ENCODE peak calls at places on chromosomes 12 and 14, in seven cellular contexts. C, Q, B, N, F, P and O are unnamed samples.

GRCh38 chr12:92717202-92717601 is 14.4 kb downstream of the PLEKHG7 start:
- DNase-seq in C (no peak), Q (no peak), B (no peak), N (peak), F (no peak), P (no peak), O (no peak)

GRCh38 chr12:62268956-62269355 is 8.8 kb downstream of the USP15 start:
- DNase-seq in C (no peak), Q (no peak), B (no peak), N (no peak), F (no peak), P (no peak), O (no peak)

GRCh38 chr14:98633380-98633779 is 638.6 kb downstream of the BCL11B start:
- DNase-seq in C (no peak), Q (no peak), B (no peak), N (no peak), F (no peak), P (no peak), O (no peak)

GRCh38 chr14:56005580-56006053 is 112.6 kb upstream of the PELI2 start:
- DNase-seq in C (no peak), Q (no peak), B (no peak), N (no peak), F (no peak), P (no peak), O (no peak)

GRCh38 chr12:19158909-19159308 is 29.4 kb downstream of the PLEKHA5 start:
- DNase-seq in C (no peak), Q (no peak), B (no peak), N (no peak), F (no peak), P (no peak), O (no peak)

GRCh38 chr12:128761305-128761880 is 62.4 kb downstream of the SLC15A4 start:
- DNase-seq in C (no peak), Q (no peak), B (no peak), N (no peak), F (no peak), P (no peak), O (no peak)

GRCh38 chr12:128323115-128323514 is 56.1 kb downstream of the TMEM132C start:
- DNase-seq in C (no peak), Q (no peak), B (no peak), N (no peak), F (no peak), P (no peak), O (no peak)

GRCh38 chr12:100666588-100666987 is 93.1 kb downstream of the GAS2L3 start:
- DNase-seq in C (no peak), Q (no peak), B (no peak), N (no peak), F (no peak), P (no peak), O (no peak)

GRCh38 chr12:72610854-72611358 is 338.7 kb downstream of the TRHDE start:
- DNase-seq in C (no peak), Q (no peak), B (no peak), N (no peak), F (no peak), P (no peak), O (no peak)

GRCh38 chr12:89542912-89543592 is 17.2 kb upstream of the POC1B start:
- DNase-seq in C (peak), Q (peak), B (no peak), N (peak), F (peak), P (peak), O (peak)

GRCh38 chr12:11758087-11758837 is 108.8 kb downstream of the ETV6 start:
- DNase-seq in C (no peak), Q (no peak), B (no peak), N (no peak), F (no peak), P (no peak), O (no peak)

GRCh38 chr14:88829188-88829587 is 4.7 kb downstream of the TTC8 start:
- DNase-seq in C (no peak), Q (no peak), B (no peak), N (no peak), F (no peak), P (no peak), O (no peak)

GRCh38 chr12:12901158-12901791 is 9.9 kb downstream of the GPRC5A start:
- DNase-seq in C (no peak), Q (peak), B (peak), N (peak), F (no peak), P (peak), O (no peak)

GRCh38 chr14:75845136-75845804 is 136.5 kb downstream of the TGFB3 start:
- DNase-seq in C (no peak), Q (no peak), B (no peak), N (no peak), F (no peak), P (no peak), O (no peak)

GRCh38 chr12:49598527-49598926 is 6.9 kb downstream of the FAM186B start:
- DNase-seq in C (no peak), Q (no peak), B (no peak), N (no peak), F (no peak), P (no peak), O (no peak)

GRCh38 chr14:81144811-81145598 is 75.8 kb downstream of the GTF2A1 start:
- DNase-seq in C (no peak), Q (no peak), B (no peak), N (no peak), F (no peak), P (no peak), O (no peak)

GRCh38 chr12:6833189-6833890 is 5.1 kb downstream of the P3H3 start:
- DNase-seq in C (no peak), Q (no peak), B (no peak), N (no peak), F (no peak), P (no peak), O (no peak)

GRCh38 chr12:49041881-49042484 is 18.6 kb downstream of the KMT2D start:
- DNase-seq in C (no peak), Q (no peak), B (no peak), N (no peak), F (no peak), P (no peak), O (no peak)

GRCh38 chr12:56677680-56678079 is 10.4 kb downstream of the PTGES3 start:
- DNase-seq in C (no peak), Q (no peak), B (no peak), N (no peak), F (peak), P (no peak), O (peak)

GRCh38 chr12:111314949-111315539 is 53.9 kb downstream of the PHETA1 start:
- DNase-seq in C (no peak), Q (no peak), B (no peak), N (no peak), F (no peak), P (no peak), O (no peak)

GRCh38 chr12:131089526-131090253 is 136.0 kb downstream of the ADGRD1 start:
- DNase-seq in C (no peak), Q (no peak), B (peak), N (no peak), F (no peak), P (peak), O (no peak)

GRCh38 chr14:97641827-97642226 is 844.6 kb downstream of the VRK1 start:
- DNase-seq in C (no peak), Q (no peak), B (peak), N (no peak), F (no peak), P (peak), O (no peak)

DNA sequence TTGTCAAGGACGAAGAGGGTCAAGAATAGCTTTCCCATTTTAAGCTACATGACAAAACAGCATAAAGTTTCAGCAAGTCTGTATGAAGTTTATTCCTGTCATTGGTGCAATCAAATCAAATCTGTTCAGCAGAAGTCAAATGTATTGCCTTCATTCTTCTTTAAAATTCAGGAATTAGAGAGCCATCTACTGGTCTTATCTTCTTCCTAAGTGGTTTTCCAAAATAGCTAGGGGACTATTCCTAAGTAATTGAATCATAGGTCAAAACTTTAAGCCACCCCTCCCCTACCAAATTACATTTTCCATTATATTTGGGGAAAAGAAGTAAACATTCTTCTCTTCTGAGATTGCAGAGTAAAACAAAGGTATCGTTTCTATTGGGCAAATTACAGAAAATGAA is 990.2 kb downstream of the GALC start:
- DNase-seq in C (no peak), Q (no peak), B (no peak), N (no peak), F (no peak), P (no peak), O (no peak)
- TF ChIP-seq CTCF in C (no peak), Q (no peak), B (no peak), N (no peak), F (no peak), P (no peak), O (no peak)

GRCh38 chr12:188910-189621 is 24.9 kb downstream of the SLC6A12 start:
- DNase-seq in C (peak), Q (peak), B (no peak), N (peak), F (peak), P (peak), O (peak)
- TF ChIP-seq CTCF in C (peak), Q (peak), B (no peak), N (peak), F (peak), P (peak), O (peak)

GRCh38 chr14:74207943-74208342 is 31.3 kb upstream of the VSX2 start:
- DNase-seq in C (no peak), Q (no peak), B (no peak), N (no peak), F (no peak), P (no peak), O (no peak)
- TF ChIP-seq CTCF in C (no peak), Q (no peak), B (no peak), N (no peak), F (peak), P (no peak), O (no peak)

GRCh38 chr12:129863938-129864337 is 39.9 kb downstream of the TMEM132D start:
- DNase-seq in C (no peak), Q (no peak), B (no peak), N (no peak), F (no peak), P (no peak), O (no peak)
- TF ChIP-seq CTCF in C (no peak), Q (no peak), B (no peak), N (no peak), F (no peak), P (no peak), O (no peak)

GRCh38 chr14:90815817-90816662 is at the start of gene TTC7B:
- DNase-seq in C (no peak), Q (peak), B (no peak), N (peak), F (peak), P (peak), O (peak)
- TF ChIP-seq CTCF in C (no peak), Q (peak), B (no peak), N (peak), F (peak), P (peak), O (peak)

DNA sequence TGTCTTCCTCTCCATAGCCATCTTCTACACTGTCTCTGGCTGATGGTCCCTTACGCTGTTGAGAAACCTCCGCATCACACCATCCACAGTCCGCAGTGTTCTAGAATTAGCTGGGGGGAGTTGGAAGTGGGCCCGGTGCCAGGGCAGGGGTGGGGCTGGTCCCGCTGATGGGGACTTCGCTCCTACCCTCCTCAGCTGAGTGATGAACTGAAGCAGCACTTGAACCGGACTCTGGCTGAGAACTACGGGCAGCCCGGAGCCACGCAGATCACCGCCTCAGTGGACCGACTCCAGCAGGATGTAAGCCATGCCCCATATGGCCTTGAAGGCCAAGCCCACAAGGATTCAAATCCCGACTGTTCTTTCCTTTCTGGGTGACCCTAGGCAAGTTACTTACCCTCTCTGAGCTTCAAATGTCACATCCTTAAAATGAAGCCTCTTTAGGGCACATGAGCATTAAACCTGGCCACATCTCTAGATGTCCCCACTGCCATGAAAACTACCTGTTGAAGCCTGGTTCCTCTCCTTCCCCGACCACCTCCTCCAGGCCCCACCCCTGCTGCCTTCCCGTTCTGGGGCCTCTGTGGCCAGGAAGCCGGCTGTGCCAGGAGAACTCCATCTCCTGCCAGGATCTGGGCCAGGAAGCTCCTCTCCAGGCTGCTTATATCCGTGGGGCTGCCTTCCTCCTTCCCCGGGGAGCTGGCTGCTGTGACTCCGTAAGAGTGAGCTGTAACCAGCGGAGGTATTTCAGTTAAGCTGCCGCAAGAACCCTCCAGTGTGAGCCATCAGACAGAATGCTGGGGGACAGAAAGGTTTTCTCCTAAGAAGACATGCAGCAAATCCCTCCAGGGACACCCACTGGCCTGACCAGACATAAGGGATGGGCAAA is 53.1 kb downstream of the TSPAN11 start:
- DNase-seq in C (no peak), Q (no peak), B (no peak), N (no peak), F (no peak), P (no peak), O (no peak)
- TF ChIP-seq CTCF in C (no peak), Q (no peak), B (no peak), N (no peak), F (no peak), P (no peak), O (no peak)

DNA sequence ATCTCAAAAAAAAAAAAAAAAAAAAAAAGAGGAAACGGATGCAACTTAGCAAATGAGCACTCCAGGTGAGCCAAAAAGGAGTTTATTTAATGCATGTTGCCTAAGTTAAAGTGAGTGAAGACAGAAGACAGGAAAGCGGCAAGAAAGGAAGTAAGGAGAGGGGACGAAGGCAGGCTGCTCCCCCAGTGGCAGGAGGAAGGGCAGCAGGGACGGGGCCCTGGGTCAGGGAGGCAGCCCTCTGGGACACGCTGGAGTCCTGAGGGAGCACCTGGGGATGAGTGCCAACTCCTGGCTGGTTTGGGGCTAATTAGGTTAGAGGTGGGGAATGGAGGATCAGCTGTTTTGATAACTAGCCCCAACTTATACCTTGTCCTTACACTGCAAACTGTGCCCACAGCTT is 37.0 kb upstream of the SPTLC2 start:
- DNase-seq in C (no peak), Q (no peak), B (peak), N (no peak), F (no peak), P (no peak), O (peak)
- TF ChIP-seq CTCF in C (no peak), Q (no peak), B (no peak), N (no peak), F (peak), P (no peak), O (peak)

GRCh38 chr14:23360496-23360895 is 4.5 kb downstream of the EFS start:
- DNase-seq in C (no peak), Q (peak), B (peak), N (no peak), F (no peak), P (no peak), O (no peak)
- TF ChIP-seq CTCF in C (no peak), Q (peak), B (no peak), N (no peak), F (no peak), P (no peak), O (no peak)

GRCh38 chr12:76462668-76463224 is 96.8 kb downstream of the OSBPL8 start:
- DNase-seq in C (no peak), Q (no peak), B (no peak), N (no peak), F (no peak), P (no peak), O (no peak)
- TF ChIP-seq CTCF in C (no peak), Q (no peak), B (no peak), N (no peak), F (no peak), P (no peak), O (no peak)